ENCODE peak calls at places on chromosome 15, in four cellular contexts. U is breast epithelium, H is HFFc6, L is cardiac fibroblast. C is an unnamed sample.

GRCh38 chr15:100997442-100997841 is 78.3 kb downstream of the LRRK1 start:
- DNase-seq in U (no peak), H (peak), L (no peak), C (no peak)

GRCh38 chr15:31080618-31081017 is 20.9 kb downstream of the TRPM1 start:
- DNase-seq in U (no peak), H (no peak), L (peak), C (peak)

GRCh38 chr15:25228261-25228660 is 210.6 kb downstream of the UBE3A start:
- DNase-seq in H (no peak), U (no peak), L (no peak), C (no peak)

GRCh38 chr15:73988075-73988969 is 3.8 kb downstream of the STOML1 start:
- DNase-seq in L (peak), U (no peak), H (no peak), C (no peak)

GRCh38 chr15:80265021-80265420 is 13.0 kb upstream of the CTXND1 start:
- DNase-seq in H (peak), U (no peak), L (peak), C (no peak)

GRCh38 chr15:53880353-53880752 is 97.9 kb upstream of the UNC13C start:
- DNase-seq in H (no peak), U (no peak), L (no peak), C (no peak)

GRCh38 chr15:68384451-68385239 is 47.3 kb downstream of the ITGA11 start:
- DNase-seq in L (peak), U (no peak), H (peak), C (peak)

GRCh38 chr15:100890850-100891249 is 11.2 kb downstream of the ALDH1A3 start:
- DNase-seq in U (no peak), L (no peak), H (no peak), C (no peak)

GRCh38 chr15:77749236-77749997 is 116.7 kb upstream of the LINGO1 start:
- DNase-seq in U (no peak), L (no peak), H (no peak), C (no peak)

GRCh38 chr15:101675796-101676582 is 23.8 kb upstream of the TM2D3 start:
- DNase-seq in U (no peak), L (peak), H (peak), C (peak)

GRCh38 chr15:39125904-39126303 is 455.0 kb upstream of the THBS1 start:
- DNase-seq in U (no peak), L (peak), H (peak), C (no peak)

GRCh38 chr15:32957219-32957618 is 237.3 kb downstream of the FMN1 start:
- DNase-seq in H (no peak), U (no peak), L (no peak), C (no peak)

GRCh38 chr15:34582461-34583357 is 742 bp downstream of the GOLGA8B start:
- DNase-seq in L (peak), U (no peak), H (no peak), C (peak)

GRCh38 chr15:43329960-43330779 is at the start of gene LCMT2:
- DNase-seq in U (peak), H (peak), L (peak), C (peak)

GRCh38 chr15:98051734-98052133 is 91.2 kb downstream of the ARRDC4 start:
- DNase-seq in L (no peak), H (no peak), U (no peak), C (no peak)

GRCh38 chr15:96544162-96544756 is 213.8 kb downstream of the NR2F2 start:
- DNase-seq in H (no peak), L (no peak), U (no peak), C (no peak)

GRCh38 chr15:70344666-70345065 is 246.9 kb upstream of the TLE3 start:
- DNase-seq in L (no peak), H (no peak), U (no peak), C (no peak)

GRCh38 chr15:72796515-72797337 is 13.2 kb upstream of the ADPGK start:
- DNase-seq in H (no peak), U (no peak), L (peak), C (peak)

GRCh38 chr15:78716651-78717050 is 75.6 kb upstream of the CHRNB4 start:
- DNase-seq in U (no peak), L (peak), H (no peak), C (no peak)

C was measured in GM03348.